ENCODE peak calls at places on chromosomes 7 and 10, in six cellular contexts. G is NB4, D is epithelial cell of esophagus, Y is fibroblast of lung, H is cardiac muscle cell, J is brain microvascular endothelial cell. K is an unnamed sample.

GRCh38 chr7:124084024-124084423 is 51.2 kb upstream of the TMEM229A start:
- DNase-seq in G (no peak), D (no peak), Y (peak; percentile 29), H (peak; percentile 70), J (no peak), K (no peak)

GRCh38 chr7:35691827-35692307 is 3.1 kb downstream of the HERPUD2 start:
- DNase-seq in G (peak; percentile 70), D (no peak), Y (peak; percentile 18), H (peak; percentile 47), J (no peak), K (no peak)

GRCh38 chr7:69457912-69458491 is 140.3 kb upstream of the AUTS2 start:
- DNase-seq in G (no peak), D (no peak), Y (no peak), H (peak; percentile 47), J (no peak), K (no peak)

GRCh38 chr7:93307131-93307660 is 75.0 kb downstream of the VPS50 start:
- DNase-seq in G (no peak), D (peak; percentile 79), Y (peak; percentile 75), H (peak; percentile 72), J (peak; percentile 46), K (peak; percentile 17)

GRCh38 chr7:110801502-110801901 is 289.4 kb upstream of the LRRN3 start:
- DNase-seq in G (no peak), D (no peak), Y (no peak), H (no peak), J (no peak), K (no peak)

GRCh38 chr10:110471566-110472139 is 26.1 kb upstream of the DUSP5 start:
- DNase-seq in G (no peak), D (peak; percentile 33), Y (no peak), H (peak; percentile 57), J (peak; percentile 85), K (no peak)

GRCh38 chr7:16171928-16172327 is 249.4 kb downstream of the CRPPA start:
- DNase-seq in G (peak; percentile 36), D (no peak), Y (no peak), H (peak; percentile 86), J (peak; percentile 26), K (no peak)

GRCh38 chr10:54665122-54665521 is 135.9 kb downstream of the PCDH15 start:
- DNase-seq in G (no peak), D (no peak), Y (peak; percentile 64), H (no peak), J (no peak), K (no peak)

GRCh38 chr10:96955733-96956132 is 123.6 kb downstream of the LCOR start:
- DNase-seq in G (no peak), D (no peak), Y (no peak), H (no peak), J (no peak), K (no peak)

GRCh38 chr7:140003913-140004382 is 58.8 kb downstream of the PARP12 start:
- DNase-seq in G (peak; percentile 87), D (peak; percentile 68), Y (peak; percentile 82), H (peak; percentile 81), J (peak; percentile 61), K (peak; percentile 80)

GRCh38 chr7:47738563-47739166 is 156.8 kb upstream of the TNS3 start:
- DNase-seq in G (no peak), D (no peak), Y (no peak), H (no peak), J (no peak), K (no peak)

GRCh38 chr7:101636822-101637623 is 7.9 kb upstream of the MYL10 start:
- DNase-seq in G (no peak), D (peak; percentile 16), Y (no peak), H (no peak), J (no peak), K (no peak)

DNA sequence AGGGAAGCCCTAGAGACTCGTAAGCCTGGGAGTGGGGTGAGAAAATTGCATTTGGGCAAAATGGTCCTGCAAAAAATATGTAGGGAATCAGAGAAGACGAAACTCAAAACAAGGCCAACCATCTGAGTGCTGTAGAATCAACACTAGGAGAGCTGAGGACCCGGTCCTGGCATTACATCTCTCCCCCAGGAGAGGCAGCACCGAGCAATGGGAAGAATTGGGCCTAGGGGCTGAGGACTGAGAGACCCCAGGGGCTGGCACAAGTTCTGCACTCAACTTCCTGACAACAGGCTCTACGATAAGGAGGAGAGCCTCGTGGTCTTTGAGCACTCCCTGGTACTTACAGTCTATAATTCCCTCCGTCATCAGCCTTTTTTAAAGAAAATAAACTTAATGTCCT is 47.6 kb downstream of the BPGM start:
- DNase-seq in G (no peak), D (no peak), Y (no peak), H (no peak), J (no peak), K (no peak)
- TF ChIP-seq CTCF in G (peak; percentile 56), D (peak; percentile 39), Y (peak; percentile 34), H (peak; percentile 35), J (peak; percentile 68), K (peak; percentile 46)

GRCh38 chr7:146054909-146055308 is 61.7 kb upstream of the CNTNAP2 start:
- DNase-seq in G (no peak), D (no peak), Y (no peak), H (no peak), J (no peak), K (no peak)
- TF ChIP-seq CTCF in G (no peak), D (no peak), Y (no peak), H (no peak), J (peak; percentile 29), K (no peak)

GRCh38 chr7:137360087-137360679 is 16.6 kb upstream of the PTN start:
- DNase-seq in G (peak; percentile 18), D (no peak), Y (no peak), H (no peak), J (no peak), K (peak; percentile 9)
- TF ChIP-seq CTCF in G (no peak), D (no peak), Y (no peak), H (no peak), J (no peak), K (no peak)

GRCh38 chr10:71270301-71270777 is 48.7 kb upstream of the SLC29A3 start:
- DNase-seq in G (peak; percentile 74), D (peak; percentile 65), Y (peak; percentile 91), H (peak; percentile 85), J (peak; percentile 78), K (peak; percentile 72)

GRCh38 chr10:71269301-71270288 is 49.5 kb upstream of the SLC29A3 start:
- DNase-seq in G (no peak), D (no peak), Y (peak; percentile 44), H (peak; percentile 70), J (no peak), K (no peak)

GRCh38 chr10:71267508-71268240 is 51.4 kb upstream of the SLC29A3 start:
- DNase-seq in G (no peak), D (no peak), Y (no peak), H (no peak), J (no peak), K (no peak)

GRCh38 chr10:71268247-71268691 is 50.8 kb upstream of the SLC29A3 start:
- DNase-seq in G (no peak), D (peak; percentile 38), Y (peak; percentile 76), H (peak; percentile 63), J (peak; percentile 22), K (no peak)

DNA sequence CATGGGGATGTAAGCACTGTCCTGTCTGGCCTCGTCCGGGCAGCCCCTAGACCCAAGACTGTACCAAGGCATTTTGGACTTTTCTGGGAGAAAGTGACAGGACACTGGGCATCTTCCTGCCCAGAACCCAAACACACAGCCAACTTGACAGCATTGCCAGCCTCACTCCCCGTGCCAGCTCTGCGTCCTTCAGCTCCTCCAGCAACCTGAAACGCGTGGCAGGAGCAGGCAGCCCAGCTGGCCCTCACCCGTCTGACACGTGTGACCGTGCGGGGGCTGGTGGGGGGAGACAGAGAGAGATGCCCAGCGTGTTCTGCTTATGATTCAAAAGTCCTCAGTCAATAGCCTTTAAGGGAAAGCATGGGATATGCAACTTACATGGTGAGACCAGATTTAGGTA is 50.3 kb upstream of the SLC29A3 start:
- DNase-seq in G (no peak), D (no peak), Y (no peak), H (no peak), J (no peak), K (no peak)
- TF ChIP-seq CTCF in G (no peak), D (no peak), Y (no peak), H (no peak), J (no peak), K (no peak)

GRCh38 chr10:100446130-100446761 is 16.6 kb upstream of the WNT8B start:
- DNase-seq in G (peak; percentile 32), D (no peak), Y (no peak), H (no peak), J (no peak), K (no peak)
- TF ChIP-seq CTCF in G (no peak), D (no peak), Y (no peak), H (no peak), J (no peak), K (no peak)